ENCODE peak calls at places on chromosome 20, in eight cellular contexts. Q is OCI-LY7; K is left lung; H is CD8-positive, alpha-beta T cell; I is EH; X is heart left ventricle; C is stimulated activated CD4-positive, alpha-beta T cell treated with anti-CD3 and anti-CD28 coated beads, Interleukin-12 subunit alpha, Interleukin-12 subunit beta, amount 100 ng/mL, for 48 hours; B is kidney tubule cell. T is an unnamed sample.

GRCh38 chr20:12358006-12358654 is 440.4 kb downstream of the BTBD3 start:
- DNase-seq in X (no peak), I (no peak), B (peak; percentile 22), C (no peak), Q (no peak), K (no peak), H (no peak), T (no peak)

GRCh38 chr20:7772376-7772775 is 167.9 kb downstream of the HAO1 start:
- DNase-seq in B (peak; percentile 20), I (peak; percentile 13), H (no peak), X (no peak), Q (no peak), K (no peak), C (no peak), T (no peak)

GRCh38 chr20:9228774-9229450 is 160.0 kb downstream of the PLCB4 start:
- DNase-seq in K (no peak), H (no peak), C (no peak), Q (no peak), I (peak; percentile 50), B (no peak), X (no peak), T (no peak)

GRCh38 chr20:36209921-36210320 is 26.4 kb upstream of the AAR2 start:
- DNase-seq in K (no peak), B (no peak), H (no peak), C (no peak), Q (no peak), I (no peak), X (no peak), T (no peak)

GRCh38 chr20:43844778-43845614 is 69.7 kb upstream of the TOX2 start:
- DNase-seq in I (peak; percentile 91), X (peak; percentile 65), B (peak; percentile 90), K (no peak), H (no peak), Q (no peak), C (no peak), T (no peak)

GRCh38 chr20:49602370-49603208 is 34.7 kb upstream of the PTGIS start:
- DNase-seq in X (no peak), I (no peak), Q (no peak), C (no peak), K (no peak), B (no peak), H (no peak), T (no peak)

GRCh38 chr20:53737404-53738038 is 143.9 kb upstream of the ZNF217 start:
- DNase-seq in Q (no peak), X (no peak), I (peak; percentile 41), B (peak; percentile 16), H (no peak), C (no peak), K (no peak), T (no peak)

GRCh38 chr20:19773471-19773870 is 15.4 kb downstream of the RIN2 start:
- DNase-seq in C (no peak), B (no peak), K (no peak), X (no peak), H (no peak), Q (no peak), I (no peak), T (no peak)

GRCh38 chr20:59159822-59160740 is 3.5 kb upstream of the ZNF831 start:
- DNase-seq in X (no peak), I (no peak), K (no peak), H (no peak), Q (peak; percentile 41), B (no peak), C (no peak), T (no peak)

GRCh38 chr20:37911838-37912273 is 8.9 kb downstream of the VSTM2L start:
- DNase-seq in I (peak; percentile 69), Q (no peak), K (no peak), X (peak; percentile 55), C (no peak), H (no peak), B (no peak), T (no peak)